ENCODE peak calls at places on chromosomes 7 and 10, in six cellular contexts. B is H4; T is NCI-H2081; Z is effector CD4-positive, alpha-beta T cell; M is stimulated activated CD8-positive, alpha-beta memory T cell treated with anti-CD3 and anti-CD28 coated beads, Interleukin-15, amount 100 ng/mL, for 1 hour; Q is B cell. X is an unnamed sample.

GRCh38 chr10:92239600-92240288 is 51.1 kb downstream of the CPEB3 start:
- DNase-seq in T (no peak), B (no peak), M (no peak), Z (peak), Q (no peak), X (peak)

GRCh38 chr7:50207682-50208255 is 96.7 kb upstream of the IKZF1 start:
- DNase-seq in Z (no peak), B (no peak), Q (no peak), T (no peak), M (no peak), X (no peak)

GRCh38 chr7:151121380-151122170 is 35.3 kb downstream of the AGAP3 start:
- DNase-seq in M (no peak), Q (no peak), Z (no peak), B (no peak), T (no peak), X (no peak)

GRCh38 chr7:55558962-55559920 is 13.1 kb downstream of the VOPP1 start:
- DNase-seq in Z (no peak), B (no peak), M (no peak), Q (no peak), T (no peak), X (no peak)

GRCh38 chr10:108608860-108609259 is 1314.5 kb downstream of the XPNPEP1 start:
- DNase-seq in Z (no peak), B (no peak), Q (no peak), T (no peak), M (no peak), X (no peak)

GRCh38 chr10:79984851-79985250 is 35.9 kb upstream of the SFTPD start:
- DNase-seq in T (no peak), B (peak), Q (no peak), Z (no peak), M (no peak), X (no peak)

GRCh38 chr7:777679-778078 is 50.6 kb upstream of the PRKAR1B start:
- DNase-seq in M (no peak), Z (no peak), B (no peak), T (no peak), Q (no peak), X (no peak)

GRCh38 chr10:119211176-119211575 is 3.8 kb downstream of the GRK5 start:
- DNase-seq in Q (no peak), M (no peak), Z (no peak), T (no peak), B (peak), X (no peak)

GRCh38 chr10:96257944-96258343 is 13.4 kb downstream of the BLNK start:
- DNase-seq in B (no peak), Z (no peak), T (no peak), M (no peak), Q (no peak), X (no peak)

GRCh38 chr10:29595636-29596225 is 39.0 kb downstream of the SVIL start:
- DNase-seq in M (no peak), B (no peak), Q (no peak), T (no peak), Z (no peak), X (no peak)

GRCh38 chr7:99642099-99642498 is 25.4 kb downstream of the ZSCAN25 start:
- DNase-seq in B (no peak), T (no peak), Z (no peak), M (no peak), Q (no peak), X (no peak)